ENCODE peak calls at places on chromosomes 1 and 21, in eight cellular contexts. One of them, this sample, is unnamed.

GRCh38 chr1:205286335-205286950 is 35.1 kb downstream of the NUAK2 start:
- DNase-seq in iPS DF 6.9: no peak
- DNase-seq in transverse colon: peak; percentile 75
- DNase-seq in epithelial cell of esophagus: peak; percentile 46
- DNase-seq in astrocyte of the cerebellum: peak; percentile 78
- DNase-seq in mucosa of descending colon: peak; percentile 73
- DNase-seq in GM06990: peak; percentile 84
- DNase-seq in heart left ventricle: no peak
- DNase-seq in this sample: no peak

GRCh38 chr1:164801246-164801731 is 242.3 kb downstream of the PBX1 start:
- DNase-seq in iPS DF 6.9: no peak
- DNase-seq in transverse colon: no peak
- DNase-seq in epithelial cell of esophagus: no peak
- DNase-seq in astrocyte of the cerebellum: no peak
- DNase-seq in mucosa of descending colon: no peak
- DNase-seq in GM06990: no peak
- DNase-seq in heart left ventricle: no peak
- DNase-seq in this sample: no peak

GRCh38 chr1:3543076-3544049 is 67.9 kb downstream of the MEGF6 start:
- DNase-seq in iPS DF 6.9: no peak
- DNase-seq in transverse colon: peak; percentile 22
- DNase-seq in epithelial cell of esophagus: peak; percentile 37
- DNase-seq in astrocyte of the cerebellum: peak; percentile 77
- DNase-seq in mucosa of descending colon: no peak
- DNase-seq in GM06990: no peak
- DNase-seq in heart left ventricle: no peak
- DNase-seq in this sample: peak; percentile 88

GRCh38 chr1:92037400-92037799 is 7.6 kb downstream of the EPHX4 start:
- DNase-seq in iPS DF 6.9: no peak
- DNase-seq in transverse colon: no peak
- DNase-seq in epithelial cell of esophagus: peak; percentile 7
- DNase-seq in astrocyte of the cerebellum: no peak
- DNase-seq in mucosa of descending colon: no peak
- DNase-seq in GM06990: no peak
- DNase-seq in heart left ventricle: no peak
- DNase-seq in this sample: no peak

GRCh38 chr21:39640754-39641153 is 28.0 kb downstream of the B3GALT5 start:
- DNase-seq in iPS DF 6.9: no peak
- DNase-seq in transverse colon: no peak
- DNase-seq in epithelial cell of esophagus: no peak
- DNase-seq in astrocyte of the cerebellum: no peak
- DNase-seq in mucosa of descending colon: no peak
- DNase-seq in GM06990: no peak
- DNase-seq in heart left ventricle: no peak
- DNase-seq in this sample: no peak

GRCh38 chr21:45892156-45892919 is 89.2 kb upstream of the COL6A1 start:
- DNase-seq in iPS DF 6.9: no peak
- DNase-seq in transverse colon: peak; percentile 31
- DNase-seq in epithelial cell of esophagus: no peak
- DNase-seq in astrocyte of the cerebellum: no peak
- DNase-seq in mucosa of descending colon: peak; percentile 43
- DNase-seq in GM06990: no peak
- DNase-seq in heart left ventricle: no peak
- DNase-seq in this sample: no peak

GRCh38 chr1:43549921-43550597 is 19.4 kb downstream of the PTPRF start:
- DNase-seq in iPS DF 6.9: peak; percentile 78
- DNase-seq in transverse colon: peak; percentile 92
- DNase-seq in epithelial cell of esophagus: peak; percentile 99
- DNase-seq in astrocyte of the cerebellum: no peak
- DNase-seq in mucosa of descending colon: peak; percentile 95
- DNase-seq in GM06990: peak; percentile 42
- DNase-seq in heart left ventricle: no peak
- DNase-seq in this sample: no peak

GRCh38 chr1:34924759-34925555 is 4.5 kb downstream of the DLGAP3 start:
- DNase-seq in iPS DF 6.9: no peak
- DNase-seq in transverse colon: peak; percentile 37
- DNase-seq in epithelial cell of esophagus: peak; percentile 68
- DNase-seq in astrocyte of the cerebellum: peak; percentile 33
- DNase-seq in mucosa of descending colon: peak; percentile 72
- DNase-seq in GM06990: no peak
- DNase-seq in heart left ventricle: peak; percentile 60
- DNase-seq in this sample: peak; percentile 7

GRCh38 chr1:202501281-202501680 is 152.8 kb downstream of the PPP1R12B start:
- DNase-seq in iPS DF 6.9: no peak
- DNase-seq in transverse colon: no peak
- DNase-seq in epithelial cell of esophagus: peak; percentile 47
- DNase-seq in astrocyte of the cerebellum: peak; percentile 27
- DNase-seq in mucosa of descending colon: no peak
- DNase-seq in GM06990: no peak
- DNase-seq in heart left ventricle: no peak
- DNase-seq in this sample: no peak

GRCh38 chr21:25513810-25514209 is 93.5 kb downstream of the MRPL39 start:
- DNase-seq in iPS DF 6.9: no peak
- DNase-seq in transverse colon: no peak
- DNase-seq in epithelial cell of esophagus: no peak
- DNase-seq in astrocyte of the cerebellum: no peak
- DNase-seq in mucosa of descending colon: no peak
- DNase-seq in GM06990: no peak
- DNase-seq in heart left ventricle: no peak
- DNase-seq in this sample: no peak

GRCh38 chr1:45327644-45328515 is 1.2 kb downstream of the HPDL start:
- DNase-seq in iPS DF 6.9: no peak
- DNase-seq in transverse colon: peak; percentile 30
- DNase-seq in epithelial cell of esophagus: no peak
- DNase-seq in astrocyte of the cerebellum: no peak
- DNase-seq in mucosa of descending colon: peak; percentile 52
- DNase-seq in GM06990: peak; percentile 52
- DNase-seq in heart left ventricle: no peak
- DNase-seq in this sample: no peak

GRCh38 chr1:24107462-24108225 is 4.3 kb downstream of the MYOM3 start:
- DNase-seq in iPS DF 6.9: no peak
- DNase-seq in transverse colon: peak; percentile 52
- DNase-seq in epithelial cell of esophagus: peak; percentile 62
- DNase-seq in astrocyte of the cerebellum: peak; percentile 28
- DNase-seq in mucosa of descending colon: peak; percentile 63
- DNase-seq in GM06990: no peak
- DNase-seq in heart left ventricle: no peak
- DNase-seq in this sample: peak; percentile 31

GRCh38 chr1:66439028-66439427 is 94.9 kb upstream of the SGIP1 start:
- DNase-seq in iPS DF 6.9: no peak
- DNase-seq in transverse colon: no peak
- DNase-seq in epithelial cell of esophagus: peak; percentile 63
- DNase-seq in astrocyte of the cerebellum: no peak
- DNase-seq in mucosa of descending colon: no peak
- DNase-seq in GM06990: peak; percentile 72
- DNase-seq in heart left ventricle: no peak
- DNase-seq in this sample: no peak

GRCh38 chr1:13930151-13930550 is 230.2 kb downstream of the PRDM2 start:
- DNase-seq in iPS DF 6.9: peak; percentile 45
- DNase-seq in transverse colon: no peak
- DNase-seq in epithelial cell of esophagus: no peak
- DNase-seq in astrocyte of the cerebellum: no peak
- DNase-seq in mucosa of descending colon: peak; percentile 45
- DNase-seq in GM06990: no peak
- DNase-seq in heart left ventricle: no peak
- DNase-seq in this sample: no peak

GRCh38 chr1:6245869-6246496 is 2.0 kb downstream of the HES3 start:
- DNase-seq in iPS DF 6.9: no peak
- DNase-seq in transverse colon: peak; percentile 41
- DNase-seq in epithelial cell of esophagus: peak; percentile 45
- DNase-seq in astrocyte of the cerebellum: no peak
- DNase-seq in mucosa of descending colon: peak; percentile 74
- DNase-seq in GM06990: peak; percentile 55
- DNase-seq in heart left ventricle: no peak
- DNase-seq in this sample: no peak

GRCh38 chr1:243844186-243844585 is 5.9 kb downstream of the AKT3 start:
- DNase-seq in iPS DF 6.9: no peak
- DNase-seq in transverse colon: no peak
- DNase-seq in epithelial cell of esophagus: no peak
- DNase-seq in astrocyte of the cerebellum: no peak
- DNase-seq in mucosa of descending colon: no peak
- DNase-seq in GM06990: no peak
- DNase-seq in heart left ventricle: no peak
- DNase-seq in this sample: no peak

GRCh38 chr1:94332952-94333351 is 85.2 kb upstream of the ABCD3 start:
- DNase-seq in iPS DF 6.9: no peak
- DNase-seq in transverse colon: no peak
- DNase-seq in epithelial cell of esophagus: peak; percentile 26
- DNase-seq in astrocyte of the cerebellum: no peak
- DNase-seq in mucosa of descending colon: no peak
- DNase-seq in GM06990: peak; percentile 14
- DNase-seq in heart left ventricle: no peak
- DNase-seq in this sample: no peak

GRCh38 chr1:45012639-45013278 is 705 bp downstream of the UROD start:
- DNase-seq in iPS DF 6.9: no peak
- DNase-seq in transverse colon: peak; percentile 73
- DNase-seq in epithelial cell of esophagus: peak; percentile 60
- DNase-seq in astrocyte of the cerebellum: peak; percentile 19
- DNase-seq in mucosa of descending colon: peak; percentile 81
- DNase-seq in GM06990: peak; percentile 32
- DNase-seq in heart left ventricle: peak; percentile 80
- DNase-seq in this sample: no peak

GRCh38 chr1:41740630-41741239 is 178.0 kb downstream of the HIVEP3 start:
- DNase-seq in iPS DF 6.9: no peak
- DNase-seq in transverse colon: no peak
- DNase-seq in epithelial cell of esophagus: peak; percentile 40
- DNase-seq in astrocyte of the cerebellum: no peak
- DNase-seq in mucosa of descending colon: no peak
- DNase-seq in GM06990: no peak
- DNase-seq in heart left ventricle: no peak
- DNase-seq in this sample: no peak

GRCh38 chr21:44761011-44761729 is 40.5 kb downstream of the UBE2G2 start:
- DNase-seq in iPS DF 6.9: peak; percentile 29
- DNase-seq in transverse colon: peak; percentile 50
- DNase-seq in epithelial cell of esophagus: peak; percentile 42
- DNase-seq in astrocyte of the cerebellum: no peak
- DNase-seq in mucosa of descending colon: peak; percentile 73
- DNase-seq in GM06990: no peak
- DNase-seq in heart left ventricle: no peak
- DNase-seq in this sample: no peak

GRCh38 chr1:155208406-155208655 is 164 bp upstream of the MTX1 start:
- DNase-seq in iPS DF 6.9: no peak
- DNase-seq in transverse colon: no peak
- DNase-seq in epithelial cell of esophagus: no peak
- DNase-seq in astrocyte of the cerebellum: no peak
- DNase-seq in mucosa of descending colon: no peak
- DNase-seq in GM06990: no peak
- DNase-seq in heart left ventricle: no peak
- DNase-seq in this sample: no peak

GRCh38 chr1:155206891-155207577 is 663 bp downstream of the THBS3 start:
- DNase-seq in iPS DF 6.9: no peak
- DNase-seq in transverse colon: peak; percentile 92
- DNase-seq in epithelial cell of esophagus: peak; percentile 87
- DNase-seq in astrocyte of the cerebellum: no peak
- DNase-seq in mucosa of descending colon: peak; percentile 93
- DNase-seq in GM06990: peak; percentile 62
- DNase-seq in heart left ventricle: peak; percentile 79
- DNase-seq in this sample: no peak

GRCh38 chr1:155205035-155205434 is 2.7 kb downstream of the THBS3 start:
- DNase-seq in iPS DF 6.9: no peak
- DNase-seq in transverse colon: no peak
- DNase-seq in epithelial cell of esophagus: no peak
- DNase-seq in astrocyte of the cerebellum: no peak
- DNase-seq in mucosa of descending colon: no peak
- DNase-seq in GM06990: no peak
- DNase-seq in heart left ventricle: no peak
- DNase-seq in this sample: no peak

GRCh38 chr1:155207578-155208405 is at the start of gene THBS3:
- DNase-seq in iPS DF 6.9: no peak
- DNase-seq in transverse colon: no peak
- DNase-seq in epithelial cell of esophagus: no peak
- DNase-seq in astrocyte of the cerebellum: no peak
- DNase-seq in mucosa of descending colon: no peak
- DNase-seq in GM06990: no peak
- DNase-seq in heart left ventricle: peak; percentile 56
- DNase-seq in this sample: no peak

GRCh38 chr1:155205969-155206593 is 1.6 kb downstream of the THBS3 start:
- DNase-seq in iPS DF 6.9: no peak
- DNase-seq in transverse colon: no peak
- DNase-seq in epithelial cell of esophagus: no peak
- DNase-seq in astrocyte of the cerebellum: no peak
- DNase-seq in mucosa of descending colon: no peak
- DNase-seq in GM06990: no peak
- DNase-seq in heart left ventricle: no peak
- DNase-seq in this sample: no peak
- H3K4me3 ChIP-seq in iPS DF 6.9: no peak overlapping the region
- H3K4me3 ChIP-seq in transverse colon: no peak overlapping the region
- H3K4me3 ChIP-seq in epithelial cell of esophagus: no peak overlapping the region
- H3K4me3 ChIP-seq in astrocyte of the cerebellum: no peak overlapping the region
- H3K4me3 ChIP-seq in mucosa of descending colon: no peak overlapping the region
- H3K4me3 ChIP-seq in GM06990: no peak overlapping the region
- H3K4me3 ChIP-seq in heart left ventricle: no peak overlapping the region
- H3K4me3 ChIP-seq in this sample: no peak overlapping the region

GRCh38 chr1:12617511-12617900 is 504 bp downstream of the DHRS3 start:
- DNase-seq in iPS DF 6.9: no peak
- DNase-seq in transverse colon: peak; percentile 46
- DNase-seq in epithelial cell of esophagus: peak; percentile 77
- DNase-seq in astrocyte of the cerebellum: no peak
- DNase-seq in mucosa of descending colon: peak; percentile 53
- DNase-seq in GM06990: no peak
- DNase-seq in heart left ventricle: no peak
- DNase-seq in this sample: no peak
- H3K4me3 ChIP-seq in iPS DF 6.9: peak overlapping the region; percentile 80
- H3K4me3 ChIP-seq in transverse colon: peak overlapping the region; percentile 85
- H3K4me3 ChIP-seq in epithelial cell of esophagus: peak overlapping the region; percentile 74
- H3K4me3 ChIP-seq in astrocyte of the cerebellum: peak overlapping the region; percentile 92
- H3K4me3 ChIP-seq in mucosa of descending colon: peak overlapping the region; percentile 76
- H3K4me3 ChIP-seq in GM06990: peak overlapping the region; percentile 56
- H3K4me3 ChIP-seq in heart left ventricle: peak overlapping the region; percentile 89
- H3K4me3 ChIP-seq in this sample: peak overlapping the region; percentile 53

DNA sequence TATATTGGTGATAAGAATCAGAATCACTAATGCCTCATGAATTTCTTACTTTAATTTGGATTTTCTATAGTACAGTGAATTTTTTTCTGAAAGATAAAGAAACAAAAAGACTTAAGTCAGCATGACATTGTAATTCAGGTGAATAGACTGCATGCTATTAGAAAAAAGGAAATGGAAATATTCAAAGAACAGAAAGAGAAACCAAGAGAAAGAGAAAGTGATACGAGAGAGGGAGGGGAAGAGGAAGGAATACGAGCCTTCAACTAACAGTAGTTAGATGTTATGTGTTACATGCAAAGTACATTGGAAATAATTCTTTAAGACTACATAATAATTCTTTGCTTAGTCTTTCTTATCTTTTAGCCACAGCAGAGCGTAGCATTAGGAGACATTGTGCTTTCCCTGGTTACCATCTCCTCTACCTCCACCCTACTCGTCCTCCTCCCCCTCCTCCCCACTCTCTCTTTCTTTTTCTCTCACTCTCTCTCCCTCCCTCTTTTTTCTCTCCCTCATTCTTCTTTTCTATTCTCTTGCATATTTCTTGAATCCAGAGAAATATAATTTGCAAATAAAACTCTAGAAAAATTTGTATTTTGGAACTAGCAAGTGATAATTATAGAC is 46.4 kb upstream of the ADGRL4 start:
- DNase-seq in iPS DF 6.9: no peak
- DNase-seq in transverse colon: no peak
- DNase-seq in epithelial cell of esophagus: no peak
- DNase-seq in astrocyte of the cerebellum: no peak
- DNase-seq in mucosa of descending colon: no peak
- DNase-seq in GM06990: no peak
- DNase-seq in heart left ventricle: no peak
- DNase-seq in this sample: no peak
- H3K4me3 ChIP-seq in iPS DF 6.9: no peak overlapping the region
- H3K4me3 ChIP-seq in transverse colon: peak overlapping the region; percentile 11
- H3K4me3 ChIP-seq in epithelial cell of esophagus: no peak overlapping the region
- H3K4me3 ChIP-seq in astrocyte of the cerebellum: no peak overlapping the region
- H3K4me3 ChIP-seq in mucosa of descending colon: no peak overlapping the region
- H3K4me3 ChIP-seq in GM06990: peak overlapping the region; percentile 41
- H3K4me3 ChIP-seq in heart left ventricle: peak overlapping the region; percentile 11
- H3K4me3 ChIP-seq in this sample: no peak overlapping the region

GRCh38 chr1:81237531-81238528 is 562.9 kb upstream of the ADGRL2 start:
- DNase-seq in iPS DF 6.9: no peak
- DNase-seq in transverse colon: no peak
- DNase-seq in epithelial cell of esophagus: peak; percentile 34
- DNase-seq in astrocyte of the cerebellum: no peak
- DNase-seq in mucosa of descending colon: no peak
- DNase-seq in GM06990: no peak
- DNase-seq in heart left ventricle: no peak
- DNase-seq in this sample: no peak
- H3K4me3 ChIP-seq in iPS DF 6.9: no peak overlapping the region
- H3K4me3 ChIP-seq in transverse colon: no peak overlapping the region
- H3K4me3 ChIP-seq in epithelial cell of esophagus: peak overlapping the region; percentile 27
- H3K4me3 ChIP-seq in astrocyte of the cerebellum: peak overlapping the region; percentile 20
- H3K4me3 ChIP-seq in mucosa of descending colon: no peak overlapping the region
- H3K4me3 ChIP-seq in GM06990: peak overlapping the region; percentile 47
- H3K4me3 ChIP-seq in heart left ventricle: peak overlapping the region; percentile 9
- H3K4me3 ChIP-seq in this sample: peak overlapping the region; percentile 10

This sample was measured in AG09309.